ENCODE peak calls at places on chromosomes 6 and 20, in seven cellular contexts. Y is HCT116, M is transverse colon, H is adrenal gland, X is spleen, Z is GM12878, C is A549. I is an unnamed sample.

GRCh38 chr20:32539817-32540675 is 45.1 kb downstream of the NOL4L start:
- DNase-seq in H (no peak), C (no peak), Z (no peak), M (peak; percentile 51), X (peak; percentile 87), Y (no peak), I (peak; percentile 32)

GRCh38 chr6:155177369-155177961 is 86.3 kb upstream of the CLDN20 start:
- DNase-seq in Z (no peak), C (peak; percentile 63), Y (peak; percentile 61), H (no peak), M (no peak), X (no peak), I (peak; percentile 26)

GRCh38 chr20:33791959-33792597 is 19.1 kb upstream of the CHMP4B start:
- DNase-seq in X (peak; percentile 79), C (peak; percentile 40), H (peak; percentile 48), M (peak; percentile 69), Y (no peak), Z (no peak), I (peak; percentile 36)

GRCh38 chr20:9592419-9592818 is 78.0 kb downstream of the LAMP5 start:
- DNase-seq in Z (no peak), X (no peak), M (no peak), H (no peak), C (no peak), Y (no peak), I (no peak)

GRCh38 chr6:106528521-106528920 is 100.8 kb downstream of the RTN4IP1 start:
- DNase-seq in C (no peak), Y (no peak), H (no peak), M (no peak), Z (no peak), X (no peak), I (no peak)

GRCh38 chr6:144315981-144316865 is 31.1 kb downstream of the UTRN start:
- DNase-seq in H (no peak), C (no peak), Z (no peak), M (no peak), Y (no peak), X (no peak), I (no peak)

GRCh38 chr6:167849846-167850459 is 23.2 kb downstream of the AFDN start:
- DNase-seq in Y (peak; percentile 66), H (no peak), Z (no peak), C (peak; percentile 21), M (no peak), X (no peak), I (peak; percentile 56)

GRCh38 chr20:62052336-62052841 is 13.3 kb downstream of the TAF4 start:
- DNase-seq in X (peak; percentile 47), M (no peak), H (peak; percentile 5), Y (no peak), Z (no peak), C (no peak), I (no peak)

GRCh38 chr6:142902636-142903053 is 42.3 kb downstream of the HIVEP2 start:
- DNase-seq in Y (peak; percentile 80), X (peak; percentile 87), H (peak; percentile 29), Z (peak; percentile 67), C (peak; percentile 65), M (peak; percentile 67), I (peak; percentile 61)

GRCh38 chr6:42260972-42261371 is 43.3 kb upstream of the MRPS10 start:
- DNase-seq in C (no peak), M (peak; percentile 28), Z (no peak), H (no peak), X (no peak), Y (no peak), I (peak; percentile 24)
- TF ChIP-seq CTCF in C (peak; percentile 61), M (peak; percentile 37), Z (no peak), H (peak; percentile 39), X (no peak), Y (peak; percentile 58), I (peak; percentile 31)

GRCh38 chr20:18466574-18466893 is 296 bp downstream of the DZANK1 start:
- DNase-seq in H (no peak), Z (no peak), X (no peak), M (no peak), Y (no peak), C (no peak), I (no peak)
- TF ChIP-seq POLR2A in H (no peak), Z (no peak), X (no peak), M (no peak), Y (no peak), C (peak; percentile 74), I (no peak)

GRCh38 chr6:99801805-99802204 is 192.2 kb downstream of the MCHR2 start:
- DNase-seq in C (no peak), M (no peak), Y (no peak), H (no peak), X (no peak), Z (no peak), I (no peak)

DNA sequence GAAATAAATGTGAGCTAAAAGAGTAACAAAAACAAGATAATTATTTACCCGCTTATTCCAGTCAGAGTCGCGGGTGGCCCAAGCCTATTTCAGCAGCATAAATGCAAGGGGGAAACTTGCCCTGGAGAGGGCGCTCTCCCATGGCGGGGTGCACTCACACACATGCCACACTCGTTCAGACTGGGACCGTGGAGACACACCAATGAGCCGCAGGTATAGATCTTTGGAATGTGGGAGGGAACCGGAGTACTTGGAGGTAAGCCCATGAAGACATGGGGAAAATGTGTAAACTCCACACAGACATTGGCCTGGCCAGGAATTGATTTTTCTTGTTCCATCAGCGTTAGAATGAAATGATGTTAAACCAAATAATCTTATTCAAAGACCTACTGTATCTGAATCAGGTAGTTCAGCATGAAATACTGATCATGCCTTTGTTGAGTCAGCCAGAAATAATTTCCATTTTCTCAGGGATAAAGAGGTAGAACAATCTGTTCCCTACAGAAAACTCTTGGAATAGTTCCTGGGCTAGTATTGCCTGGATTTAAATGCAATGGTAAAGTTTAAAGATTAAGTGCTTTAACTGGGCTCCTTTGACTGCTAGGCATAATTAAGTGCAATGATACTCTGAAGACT is 191.5 kb downstream of the MCHR2 start:
- DNase-seq in Y (no peak), Z (no peak), H (no peak), C (no peak), X (no peak), M (no peak), I (peak; percentile 38)
- TF ChIP-seq CTCF in Y (no peak), Z (no peak), H (no peak), C (no peak), X (no peak), M (no peak), I (no peak)

GRCh38 chr6:4775591-4776492 is at the start of gene CDYL:
- DNase-seq in M (peak; percentile 92), C (peak; percentile 87), Y (peak; percentile 72), H (peak; percentile 86), X (peak; percentile 97), Z (no peak), I (peak; percentile 89)
- TF ChIP-seq POLR2A in M (peak; percentile 6), C (peak; percentile 45), Y (no peak), H (peak; percentile 49), X (peak; percentile 23), Z (no peak), I (peak; percentile 6)

GRCh38 chr20:4971064-4971463 is 30.2 kb downstream of the SLC23A2 start:
- DNase-seq in H (peak; percentile 14), C (no peak), Z (no peak), Y (no peak), X (no peak), M (no peak), I (no peak)

GRCh38 chr20:4962257-4962855 is 39.0 kb downstream of the SLC23A2 start:
- DNase-seq in M (no peak), Z (no peak), H (no peak), C (no peak), Y (no peak), X (peak; percentile 78), I (no peak)

GRCh38 chr20:4966826-4967751 is 34.2 kb downstream of the SLC23A2 start:
- DNase-seq in X (no peak), C (peak; percentile 82), Z (no peak), H (no peak), Y (no peak), M (no peak), I (no peak)

GRCh38 chr20:4972506-4973251 is 28.6 kb downstream of the SLC23A2 start:
- DNase-seq in Z (no peak), M (no peak), C (peak; percentile 48), H (peak; percentile 54), Y (no peak), X (no peak), I (no peak)

GRCh38 chr20:4967752-4968477 is 33.4 kb downstream of the SLC23A2 start:
- DNase-seq in M (no peak), C (no peak), Z (no peak), X (no peak), H (no peak), Y (no peak), I (no peak)
- TF ChIP-seq CTCF in M (no peak), C (no peak), Z (no peak), X (no peak), H (no peak), Y (no peak), I (no peak)